ENCODE peak calls at places on chromosome 9, in nine cellular contexts. One of them, this sample, is unnamed.

GRCh38 chr9:132486706-132487350 is 76.8 kb downstream of the CFAP77 start:
- DNase-seq in mucosa of descending colon: no peak
- DNase-seq in ascending aorta: no peak
- DNase-seq in CD8-positive, alpha-beta T cell: peak; percentile 55
- DNase-seq in BJ: no peak
- DNase-seq in A673: no peak
- DNase-seq in epithelial cell of esophagus: no peak
- DNase-seq in testis: no peak
- DNase-seq in natural killer cell: peak; percentile 59
- DNase-seq in this sample: peak; percentile 47

GRCh38 chr9:126678989-126679388 is 65.3 kb downstream of the LMX1B start:
- DNase-seq in BJ: no peak
- DNase-seq in ascending aorta: no peak
- DNase-seq in A673: no peak
- DNase-seq in mucosa of descending colon: no peak
- DNase-seq in CD8-positive, alpha-beta T cell: no peak
- DNase-seq in testis: no peak
- DNase-seq in natural killer cell: no peak
- DNase-seq in epithelial cell of esophagus: peak; percentile 39
- DNase-seq in this sample: no peak

GRCh38 chr9:114184866-114185265 is 29.5 kb downstream of the COL27A1 start:
- DNase-seq in mucosa of descending colon: no peak
- DNase-seq in testis: no peak
- DNase-seq in CD8-positive, alpha-beta T cell: no peak
- DNase-seq in BJ: no peak
- DNase-seq in A673: no peak
- DNase-seq in natural killer cell: no peak
- DNase-seq in ascending aorta: no peak
- DNase-seq in epithelial cell of esophagus: no peak
- DNase-seq in this sample: no peak

GRCh38 chr9:73380411-73380810 is 228.7 kb downstream of the ANXA1 start:
- DNase-seq in BJ: no peak
- DNase-seq in ascending aorta: no peak
- DNase-seq in mucosa of descending colon: no peak
- DNase-seq in epithelial cell of esophagus: no peak
- DNase-seq in CD8-positive, alpha-beta T cell: no peak
- DNase-seq in A673: no peak
- DNase-seq in natural killer cell: no peak
- DNase-seq in testis: no peak
- DNase-seq in this sample: no peak

GRCh38 chr9:114429488-114429887 is 41.7 kb upstream of the AKNA start:
- DNase-seq in ascending aorta: peak; percentile 59
- DNase-seq in BJ: no peak
- DNase-seq in natural killer cell: no peak
- DNase-seq in CD8-positive, alpha-beta T cell: no peak
- DNase-seq in mucosa of descending colon: no peak
- DNase-seq in epithelial cell of esophagus: no peak
- DNase-seq in testis: no peak
- DNase-seq in A673: no peak
- DNase-seq in this sample: no peak

GRCh38 chr9:130017035-130017909 is 25.7 kb downstream of the FNBP1 start:
- DNase-seq in CD8-positive, alpha-beta T cell: peak; percentile 42
- DNase-seq in testis: no peak
- DNase-seq in A673: no peak
- DNase-seq in BJ: no peak
- DNase-seq in mucosa of descending colon: no peak
- DNase-seq in ascending aorta: no peak
- DNase-seq in natural killer cell: no peak
- DNase-seq in epithelial cell of esophagus: no peak
- DNase-seq in this sample: no peak

GRCh38 chr9:116232425-116233159 is 79.0 kb downstream of the PAPPA start:
- DNase-seq in A673: peak; percentile 35
- DNase-seq in mucosa of descending colon: no peak
- DNase-seq in BJ: no peak
- DNase-seq in CD8-positive, alpha-beta T cell: no peak
- DNase-seq in natural killer cell: no peak
- DNase-seq in epithelial cell of esophagus: peak; percentile 49
- DNase-seq in testis: no peak
- DNase-seq in ascending aorta: no peak
- DNase-seq in this sample: no peak

GRCh38 chr9:131272212-131272611 is 4.1 kb downstream of the FAM78A start:
- DNase-seq in A673: no peak
- DNase-seq in ascending aorta: no peak
- DNase-seq in epithelial cell of esophagus: no peak
- DNase-seq in natural killer cell: no peak
- DNase-seq in mucosa of descending colon: peak; percentile 47
- DNase-seq in testis: no peak
- DNase-seq in BJ: no peak
- DNase-seq in CD8-positive, alpha-beta T cell: no peak
- DNase-seq in this sample: no peak

GRCh38 chr9:81620009-81620405 is 69.3 kb downstream of the TLE1 start:
- DNase-seq in CD8-positive, alpha-beta T cell: no peak
- DNase-seq in testis: no peak
- DNase-seq in natural killer cell: no peak
- DNase-seq in epithelial cell of esophagus: no peak
- DNase-seq in mucosa of descending colon: no peak
- DNase-seq in ascending aorta: no peak
- DNase-seq in A673: no peak
- DNase-seq in BJ: no peak
- DNase-seq in this sample: no peak

GRCh38 chr9:81522721-81523551 is 166.4 kb downstream of the TLE1 start:
- DNase-seq in epithelial cell of esophagus: peak; percentile 70
- DNase-seq in BJ: peak; percentile 12
- DNase-seq in testis: no peak
- DNase-seq in ascending aorta: no peak
- DNase-seq in mucosa of descending colon: no peak
- DNase-seq in natural killer cell: no peak
- DNase-seq in A673: peak; percentile 48
- DNase-seq in CD8-positive, alpha-beta T cell: no peak
- DNase-seq in this sample: peak; percentile 48

GRCh38 chr9:132283863-132284262 is 70.9 kb downstream of the SETX start:
- DNase-seq in testis: no peak
- DNase-seq in CD8-positive, alpha-beta T cell: no peak
- DNase-seq in ascending aorta: no peak
- DNase-seq in natural killer cell: no peak
- DNase-seq in epithelial cell of esophagus: no peak
- DNase-seq in BJ: no peak
- DNase-seq in mucosa of descending colon: no peak
- DNase-seq in A673: no peak
- DNase-seq in this sample: no peak

GRCh38 chr9:96674914-96675538 is 19.9 kb upstream of the PRXL2C start:
- DNase-seq in testis: no peak
- DNase-seq in mucosa of descending colon: no peak
- DNase-seq in ascending aorta: no peak
- DNase-seq in epithelial cell of esophagus: peak; percentile 79
- DNase-seq in A673: no peak
- DNase-seq in BJ: no peak
- DNase-seq in CD8-positive, alpha-beta T cell: no peak
- DNase-seq in natural killer cell: no peak
- DNase-seq in this sample: no peak

GRCh38 chr9:131562032-131562959 is 17.0 kb downstream of the PRRT1B start:
- DNase-seq in CD8-positive, alpha-beta T cell: no peak
- DNase-seq in ascending aorta: no peak
- DNase-seq in mucosa of descending colon: no peak
- DNase-seq in BJ: no peak
- DNase-seq in epithelial cell of esophagus: peak; percentile 73
- DNase-seq in natural killer cell: no peak
- DNase-seq in A673: peak; percentile 63
- DNase-seq in testis: no peak
- DNase-seq in this sample: no peak

GRCh38 chr9:123530244-123530643 is 174.2 kb downstream of the CRB2 start:
- DNase-seq in natural killer cell: no peak
- DNase-seq in mucosa of descending colon: no peak
- DNase-seq in epithelial cell of esophagus: no peak
- DNase-seq in CD8-positive, alpha-beta T cell: no peak
- DNase-seq in BJ: no peak
- DNase-seq in ascending aorta: no peak
- DNase-seq in testis: no peak
- DNase-seq in A673: no peak
- DNase-seq in this sample: no peak

GRCh38 chr9:97840521-97840920 is 12.5 kb upstream of the FOXE1 start:
- DNase-seq in BJ: no peak
- DNase-seq in natural killer cell: no peak
- DNase-seq in CD8-positive, alpha-beta T cell: no peak
- DNase-seq in ascending aorta: no peak
- DNase-seq in mucosa of descending colon: no peak
- DNase-seq in epithelial cell of esophagus: peak; percentile 29
- DNase-seq in A673: no peak
- DNase-seq in testis: no peak
- DNase-seq in this sample: no peak

GRCh38 chr9:124615100-124615742 is 108.0 kb upstream of the NR5A1 start:
- DNase-seq in mucosa of descending colon: no peak
- DNase-seq in CD8-positive, alpha-beta T cell: no peak
- DNase-seq in epithelial cell of esophagus: no peak
- DNase-seq in A673: no peak
- DNase-seq in ascending aorta: no peak
- DNase-seq in testis: no peak
- DNase-seq in natural killer cell: no peak
- DNase-seq in BJ: no peak
- DNase-seq in this sample: no peak

GRCh38 chr9:131872006-131872405 is 132.1 kb upstream of the RAPGEF1 start:
- DNase-seq in BJ: no peak
- DNase-seq in epithelial cell of esophagus: no peak
- DNase-seq in ascending aorta: no peak
- DNase-seq in CD8-positive, alpha-beta T cell: no peak
- DNase-seq in mucosa of descending colon: no peak
- DNase-seq in testis: no peak
- DNase-seq in A673: no peak
- DNase-seq in natural killer cell: no peak
- DNase-seq in this sample: no peak

GRCh38 chr9:135070198-135070951 is 17.1 kb upstream of the OLFM1 start:
- DNase-seq in BJ: no peak
- DNase-seq in ascending aorta: peak; percentile 55
- DNase-seq in A673: peak; percentile 39
- DNase-seq in testis: no peak
- DNase-seq in natural killer cell: no peak
- DNase-seq in CD8-positive, alpha-beta T cell: no peak
- DNase-seq in mucosa of descending colon: no peak
- DNase-seq in epithelial cell of esophagus: no peak
- DNase-seq in this sample: peak; percentile 77

GRCh38 chr9:112925058-112925641 is 34.5 kb upstream of the SLC46A2 start:
- DNase-seq in BJ: no peak
- DNase-seq in CD8-positive, alpha-beta T cell: no peak
- DNase-seq in ascending aorta: no peak
- DNase-seq in epithelial cell of esophagus: peak; percentile 51
- DNase-seq in testis: peak; percentile 35
- DNase-seq in natural killer cell: no peak
- DNase-seq in A673: peak; percentile 60
- DNase-seq in mucosa of descending colon: no peak
- DNase-seq in this sample: no peak
- TF ChIP-seq CTCF in BJ: peak; percentile 23
- TF ChIP-seq CTCF in CD8-positive, alpha-beta T cell: no peak
- TF ChIP-seq CTCF in ascending aorta: peak; percentile 9
- TF ChIP-seq CTCF in epithelial cell of esophagus: peak; percentile 44
- TF ChIP-seq CTCF in testis: peak; percentile 21
- TF ChIP-seq CTCF in natural killer cell: no peak
- TF ChIP-seq CTCF in A673: peak; percentile 61
- TF ChIP-seq CTCF in mucosa of descending colon: no peak
- TF ChIP-seq CTCF in this sample: peak; percentile 65

DNA sequence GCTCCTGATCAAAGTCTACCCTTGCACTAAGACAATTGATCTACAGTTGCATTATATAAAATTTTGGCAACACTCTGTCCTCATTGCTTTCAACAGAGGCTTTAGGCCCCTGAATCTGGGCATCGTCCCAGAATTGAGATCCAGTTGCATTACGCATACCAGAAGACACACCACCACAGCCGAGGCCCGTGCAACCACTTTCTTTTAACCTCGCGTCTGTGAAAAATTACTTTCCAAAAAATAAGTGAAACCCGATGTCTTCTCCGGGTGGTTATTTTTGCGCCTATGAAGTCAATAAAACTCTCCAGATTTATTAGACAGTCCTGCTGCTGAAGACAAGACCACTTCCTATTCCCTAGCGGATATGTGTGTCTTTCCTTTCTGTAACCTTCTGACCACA is 52.1 kb upstream of the NFIB start:
- DNase-seq in testis: no peak
- DNase-seq in CD8-positive, alpha-beta T cell: no peak
- DNase-seq in A673: no peak
- DNase-seq in mucosa of descending colon: no peak
- DNase-seq in epithelial cell of esophagus: peak; percentile 65
- DNase-seq in ascending aorta: peak; percentile 86
- DNase-seq in natural killer cell: no peak
- DNase-seq in BJ: peak; percentile 82
- DNase-seq in this sample: no peak
- TF ChIP-seq CTCF in testis: no peak
- TF ChIP-seq CTCF in CD8-positive, alpha-beta T cell: no peak
- TF ChIP-seq CTCF in A673: no peak
- TF ChIP-seq CTCF in mucosa of descending colon: no peak
- TF ChIP-seq CTCF in epithelial cell of esophagus: no peak
- TF ChIP-seq CTCF in ascending aorta: no peak
- TF ChIP-seq CTCF in natural killer cell: no peak
- TF ChIP-seq CTCF in BJ: no peak
- TF ChIP-seq CTCF in this sample: no peak

GRCh38 chr9:99819484-99820329 is 2.0 kb upstream of the NR4A3 start:
- DNase-seq in mucosa of descending colon: peak; percentile 96
- DNase-seq in natural killer cell: peak; percentile 97
- DNase-seq in A673: peak; percentile 97
- DNase-seq in ascending aorta: peak; percentile 98
- DNase-seq in epithelial cell of esophagus: peak; percentile 89
- DNase-seq in BJ: peak; percentile 68
- DNase-seq in testis: peak; percentile 98
- DNase-seq in CD8-positive, alpha-beta T cell: peak; percentile 91
- DNase-seq in this sample: peak; percentile 73
- TF ChIP-seq CTCF in mucosa of descending colon: no peak
- TF ChIP-seq CTCF in natural killer cell: no peak
- TF ChIP-seq CTCF in A673: peak; percentile 33
- TF ChIP-seq CTCF in ascending aorta: no peak
- TF ChIP-seq CTCF in epithelial cell of esophagus: peak; percentile 10
- TF ChIP-seq CTCF in BJ: peak; percentile 41
- TF ChIP-seq CTCF in testis: no peak
- TF ChIP-seq CTCF in CD8-positive, alpha-beta T cell: no peak
- TF ChIP-seq CTCF in this sample: peak; percentile 24

GRCh38 chr9:117451336-117451735 is 36.5 kb upstream of the ASTN2 start:
- DNase-seq in A673: no peak
- DNase-seq in natural killer cell: no peak
- DNase-seq in epithelial cell of esophagus: no peak
- DNase-seq in testis: no peak
- DNase-seq in ascending aorta: no peak
- DNase-seq in CD8-positive, alpha-beta T cell: no peak
- DNase-seq in BJ: no peak
- DNase-seq in mucosa of descending colon: no peak
- DNase-seq in this sample: no peak

GRCh38 chr9:117444466-117444865 is 29.6 kb upstream of the ASTN2 start:
- DNase-seq in A673: no peak
- DNase-seq in mucosa of descending colon: no peak
- DNase-seq in BJ: no peak
- DNase-seq in CD8-positive, alpha-beta T cell: no peak
- DNase-seq in epithelial cell of esophagus: no peak
- DNase-seq in ascending aorta: no peak
- DNase-seq in testis: no peak
- DNase-seq in natural killer cell: no peak
- DNase-seq in this sample: no peak

DNA sequence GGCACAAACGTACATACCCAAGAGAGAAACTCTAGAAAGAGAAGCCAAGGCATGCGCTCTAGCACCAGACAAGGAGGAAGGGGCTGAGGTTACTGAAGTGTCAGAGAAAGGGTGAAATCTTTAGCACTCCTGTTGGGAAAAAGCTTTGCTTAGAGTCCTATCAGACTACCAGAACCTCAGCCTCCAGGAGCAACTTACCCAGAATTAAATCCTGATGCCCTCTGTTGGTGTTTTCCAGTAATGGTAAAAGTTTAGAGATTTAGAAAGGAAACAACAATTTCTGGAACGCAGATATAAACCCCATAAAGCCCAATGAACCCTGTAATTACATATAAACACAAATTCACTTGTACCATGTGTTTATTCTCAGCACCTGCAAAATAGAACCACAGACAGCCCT is 33.2 kb upstream of the ASTN2 start:
- DNase-seq in ascending aorta: no peak
- DNase-seq in CD8-positive, alpha-beta T cell: no peak
- DNase-seq in A673: peak; percentile 17
- DNase-seq in testis: no peak
- DNase-seq in BJ: no peak
- DNase-seq in mucosa of descending colon: no peak
- DNase-seq in natural killer cell: no peak
- DNase-seq in epithelial cell of esophagus: no peak
- DNase-seq in this sample: no peak
- TF ChIP-seq CTCF in ascending aorta: no peak
- TF ChIP-seq CTCF in CD8-positive, alpha-beta T cell: no peak
- TF ChIP-seq CTCF in A673: peak; percentile 37
- TF ChIP-seq CTCF in testis: no peak
- TF ChIP-seq CTCF in BJ: no peak
- TF ChIP-seq CTCF in mucosa of descending colon: no peak
- TF ChIP-seq CTCF in natural killer cell: no peak
- TF ChIP-seq CTCF in epithelial cell of esophagus: no peak
- TF ChIP-seq CTCF in this sample: peak; percentile 6

This sample was measured in D721Med.